ENCODE peak calls at places on chromosome 5, in eight cellular contexts. R is kidney tubule cell; C is sciatic nerve; I is type B pancreatic cell; G is SIG-M5; P is aorta; D is activated CD8-positive, alpha-beta memory T cell treated with anti-CD3 and anti-CD28 coated beads, Interleukin-2, amount 50 U/mL, for 4 hours; X is putamen. V is an unnamed sample.

GRCh38 chr5:166795756-166796155 is 1495.7 kb upstream of the WWC1 start:
- DNase-seq in I (no peak), P (no peak), X (no peak), G (no peak), R (no peak), D (no peak), C (no peak), V (no peak)

GRCh38 chr5:54876561-54876960 is 108.8 kb downstream of the ESM1 start:
- DNase-seq in P (no peak), X (no peak), C (no peak), D (no peak), R (no peak), I (no peak), G (no peak), V (no peak)

GRCh38 chr5:74122175-74122574 is 496.2 kb downstream of the ARHGEF28 start:
- DNase-seq in G (no peak), R (no peak), P (no peak), D (no peak), I (no peak), C (no peak), X (no peak), V (no peak)

GRCh38 chr5:90874066-90874465 is 315.5 kb downstream of the ADGRV1 start:
- DNase-seq in G (no peak), D (no peak), R (peak), P (no peak), I (no peak), C (no peak), X (no peak), V (no peak)

GRCh38 chr5:62214701-62215100 is 91.3 kb upstream of the KIF2A start:
- DNase-seq in D (no peak), G (no peak), X (no peak), R (peak), P (no peak), C (no peak), I (no peak), V (no peak)

GRCh38 chr5:84487963-84488362 is 103.3 kb upstream of the EDIL3 start:
- DNase-seq in R (no peak), I (no peak), X (no peak), D (no peak), P (no peak), G (no peak), C (no peak), V (no peak)

GRCh38 chr5:143085319-143085917 is 315.2 kb downstream of the ARHGAP26 start:
- DNase-seq in G (no peak), I (no peak), C (no peak), D (no peak), P (no peak), R (no peak), X (no peak), V (no peak)

GRCh38 chr5:34001231-34001935 is 6.5 kb downstream of the AMACR start:
- DNase-seq in X (no peak), D (no peak), I (no peak), G (no peak), R (peak), P (no peak), C (no peak), V (no peak)

GRCh38 chr5:151699071-151699901 is 12.6 kb upstream of the SPARC start:
- DNase-seq in C (peak), I (peak), R (peak), P (peak), X (no peak), D (no peak), G (no peak), V (no peak)

GRCh38 chr5:159441441-159441840 is 111.2 kb upstream of the IL12B start:
- DNase-seq in G (no peak), P (no peak), D (no peak), C (no peak), X (no peak), I (no peak), R (peak), V (no peak)

GRCh38 chr5:164097747-164098146 is 592.3 kb downstream of the MAT2B start:
- DNase-seq in P (no peak), X (no peak), C (no peak), G (no peak), I (no peak), D (no peak), R (peak), V (no peak)

GRCh38 chr5:118611332-118611945 is 376.9 kb downstream of the DTWD2 start:
- DNase-seq in I (no peak), R (peak), G (no peak), D (no peak), C (no peak), P (no peak), X (no peak), V (no peak)

GRCh38 chr5:179836225-179837019 is 15.7 kb downstream of the SQSTM1 start:
- DNase-seq in R (peak), P (peak), C (no peak), I (no peak), D (peak), G (no peak), X (no peak), V (peak)

GRCh38 chr5:72307573-72307967 is 12.5 kb downstream of the MRPS27 start:
- DNase-seq in P (no peak), R (no peak), I (no peak), D (no peak), X (no peak), G (no peak), C (no peak), V (no peak)

GRCh38 chr5:154044585-154044984 is 5.8 kb downstream of the MFAP3 start:
- DNase-seq in D (no peak), P (no peak), G (no peak), R (no peak), I (no peak), X (no peak), C (no peak), V (no peak)

GRCh38 chr5:3594514-3595101 is 1.0 kb upstream of the IRX1 start:
- DNase-seq in X (no peak), R (peak), D (no peak), G (no peak), C (no peak), P (no peak), I (no peak), V (no peak)

GRCh38 chr5:1162729-1163128 is 38.7 kb upstream of the SLC6A19 start:
- DNase-seq in D (no peak), G (no peak), P (peak), R (no peak), C (no peak), I (no peak), X (no peak), V (no peak)

GRCh38 chr5:167573274-167574127 is 717.9 kb upstream of the WWC1 start:
- DNase-seq in G (no peak), R (peak), I (no peak), X (peak), D (no peak), C (no peak), P (no peak), V (no peak)

GRCh38 chr5:149845601-149846000 is 99.0 kb downstream of the PDE6A start:
- DNase-seq in G (no peak), X (no peak), P (no peak), I (no peak), R (no peak), C (no peak), D (no peak), V (no peak)

GRCh38 chr5:55636711-55637110 is 75.4 kb downstream of the SLC38A9 start:
- DNase-seq in I (no peak), C (no peak), P (no peak), R (peak), G (no peak), D (no peak), X (no peak), V (no peak)

GRCh38 chr5:108650997-108651396 is 96.7 kb upstream of the FER start:
- DNase-seq in P (no peak), I (no peak), X (no peak), R (peak), D (no peak), G (no peak), C (no peak), V (no peak)

GRCh38 chr5:131068893-131069643 is 96.0 kb downstream of the HINT1 start:
- DNase-seq in C (no peak), R (no peak), I (no peak), G (no peak), X (peak), D (peak), P (no peak), V (no peak)

GRCh38 chr5:171168177-171168576 is 140.9 kb upstream of the TLX3 start:
- DNase-seq in X (no peak), P (no peak), D (no peak), R (no peak), I (no peak), G (no peak), C (no peak), V (no peak)

GRCh38 chr5:5291357-5291756 is 131.1 kb upstream of the ICE1 start:
- DNase-seq in I (no peak), X (no peak), D (no peak), P (no peak), C (no peak), G (no peak), R (peak), V (no peak)

GRCh38 chr5:73388371-73388684 is 60.2 kb downstream of the FOXD1 start:
- DNase-seq in X (no peak), C (no peak), G (no peak), P (no peak), D (no peak), I (no peak), R (peak), V (no peak)

V was measured in CD14-positive monocyte.